ENCODE peak calls at places on chromosomes 5 and 9, in nine cellular contexts. G is small intestine, U is transverse colon, K is left ventricle myocardium inferior, V is K562, S is GM23248, Y is IMR-90, O is esophagus squamous epithelium, Q is ovary. Z is an unnamed sample. For H3K9me3, the result is how much of the 10 kb centered on the place peaks cover.

GRCh38 chr5:7374186-7374585 is 21.8 kb upstream of the ADCY2 start:
- DNase-seq in G (no peak), U (no peak), K (no peak), V (no peak), S (no peak), Y (no peak), O (no peak), Q (no peak), Z (no peak)

GRCh38 chr5:19018822-19019221 is 969.2 kb downstream of the CDH18 start:
- DNase-seq in G (no peak), U (no peak), K (no peak), V (peak), S (no peak), Y (no peak), O (no peak), Q (no peak), Z (no peak)

GRCh38 chr5:96615223-96615622 is 47.0 kb upstream of the CAST start:
- DNase-seq in G (no peak), U (no peak), K (no peak), V (no peak), S (no peak), Y (peak), O (no peak), Q (no peak), Z (no peak)

GRCh38 chr5:168974081-168974480 is 326.9 kb downstream of the SLIT3 start:
- DNase-seq in G (no peak), U (no peak), K (no peak), V (no peak), S (peak), Y (no peak), O (no peak), Q (no peak), Z (no peak)

GRCh38 chr5:94906750-94907149 is 288.3 kb downstream of the SLF1 start:
- DNase-seq in G (no peak), U (no peak), K (no peak), V (no peak), S (peak), Y (no peak), O (no peak), Q (no peak), Z (no peak)

GRCh38 chr5:135075621-135076585 is 41.9 kb upstream of the PITX1 start:
- DNase-seq in G (no peak), U (no peak), K (no peak), V (no peak), S (no peak), Y (peak), O (no peak), Q (no peak), Z (no peak)

GRCh38 chr5:14676320-14676719 is 11.8 kb downstream of the OTULIN start:
- DNase-seq in G (peak), U (no peak), K (no peak), V (peak), S (peak), Y (peak), O (no peak), Q (no peak), Z (no peak)

GRCh38 chr5:89694026-89694540 is 715.5 kb downstream of the CETN3 start:
- DNase-seq in G (no peak), U (no peak), K (no peak), V (no peak), S (no peak), Y (no peak), O (no peak), Q (no peak), Z (no peak)

GRCh38 chr5:150398432-150399157 is 14.1 kb downstream of the CD74 start:
- DNase-seq in G (peak), U (peak), K (no peak), V (peak), S (peak), Y (no peak), O (no peak), Q (no peak), Z (no peak)

GRCh38 chr9:131578778-131579504 is 33.6 kb downstream of the PRRT1B start:
- DNase-seq in G (no peak), U (peak), K (no peak), V (no peak), S (no peak), Y (no peak), O (no peak), Q (no peak), Z (no peak)

GRCh38 chr9:19720374-19720773 is 68.5 kb downstream of the SLC24A2 start:
- DNase-seq in G (peak), U (no peak), K (no peak), V (no peak), S (peak), Y (peak), O (no peak), Q (no peak), Z (no peak)

GRCh38 chr9:136220017-136220729 is 15.2 kb upstream of the LHX3 start:
- DNase-seq in G (peak), U (no peak), K (no peak), V (peak), S (no peak), Y (peak), O (no peak), Q (no peak), Z (no peak)

GRCh38 chr5:612498-613424 is 621 bp downstream of the CEP72 start:
- DNase-seq in G (no peak), U (peak), K (no peak), V (no peak), S (peak), Y (no peak), O (no peak), Q (no peak), Z (no peak)

GRCh38 chr9:118659011-118659410 is 710.2 kb downstream of the BRINP1 start:
- DNase-seq in G (no peak), U (no peak), K (no peak), V (no peak), S (no peak), Y (no peak), O (no peak), Q (no peak), Z (no peak)

GRCh38 chr9:37591775-37592107 is 656 bp downstream of the TOMM5 start:
- DNase-seq in G (peak), U (no peak), K (no peak), V (no peak), S (peak), Y (no peak), O (no peak), Q (no peak), Z (no peak)

GRCh38 chr9:124869466-124869985 is 7.6 kb downstream of the ARPC5L start:
- DNase-seq in G (peak), U (peak), K (no peak), V (peak), S (peak), Y (no peak), O (no peak), Q (no peak), Z (no peak)

GRCh38 chr9:23492126-23493002 is 333.7 kb downstream of the ELAVL2 start:
- DNase-seq in G (no peak), U (no peak), K (no peak), V (no peak), S (peak), Y (peak), O (no peak), Q (no peak), Z (no peak)

GRCh38 chr5:78065073-78065472 is 229.4 kb downstream of the AP3B1 start:
- DNase-seq in G (no peak), U (no peak), K (no peak), V (no peak), S (no peak), Y (no peak), O (no peak), Q (no peak), Z (no peak)

GRCh38 chr9:107929439-107929838 is 439.9 kb upstream of the KLF4 start:
- DNase-seq in G (peak), U (peak), K (peak), V (no peak), S (peak), Y (peak), O (no peak), Q (peak), Z (peak)

GRCh38 chr5:136016945-136017530 is 11.8 kb upstream of the TGFBI start:
- DNase-seq in G (no peak), U (no peak), K (no peak), V (no peak), S (peak), Y (peak), O (no peak), Q (no peak), Z (no peak)

GRCh38 chr5:150241298-150242225 is 48.0 kb downstream of the CAMK2A start:
- DNase-seq in G (no peak), U (no peak), K (no peak), V (no peak), S (no peak), Y (no peak), O (no peak), Q (no peak), Z (no peak)

GRCh38 chr9:120868339-120868675 is 8.7 kb downstream of the PHF19 start:
- DNase-seq in G (no peak), U (no peak), K (no peak), V (no peak), S (peak), Y (peak), O (no peak), Q (no peak), Z (no peak)

GRCh38 chr9:121271368-121272351 is 3.7 kb downstream of the GSN start:
- DNase-seq in G (no peak), U (no peak), K (peak), V (no peak), S (peak), Y (peak), O (no peak), Q (peak), Z (peak)

GRCh38 chr9:85892406-85892805 is 48.5 kb upstream of the NAA35 start:
- DNase-seq in G (no peak), U (no peak), K (no peak), V (no peak), S (no peak), Y (no peak), O (no peak), Q (no peak), Z (no peak)

GRCh38 chr5:111655169-111655924 is 101.6 kb downstream of the NREP start:
- DNase-seq in G (no peak), U (no peak), K (no peak), V (no peak), S (peak), Y (peak), O (no peak), Q (no peak), Z (peak)

GRCh38 chr5:133321833-133322420 is 270.1 kb downstream of the HSPA4 start:
- DNase-seq in G (no peak), U (no peak), K (no peak), V (no peak), S (no peak), Y (no peak), O (no peak), Q (no peak), Z (no peak)

DNA sequence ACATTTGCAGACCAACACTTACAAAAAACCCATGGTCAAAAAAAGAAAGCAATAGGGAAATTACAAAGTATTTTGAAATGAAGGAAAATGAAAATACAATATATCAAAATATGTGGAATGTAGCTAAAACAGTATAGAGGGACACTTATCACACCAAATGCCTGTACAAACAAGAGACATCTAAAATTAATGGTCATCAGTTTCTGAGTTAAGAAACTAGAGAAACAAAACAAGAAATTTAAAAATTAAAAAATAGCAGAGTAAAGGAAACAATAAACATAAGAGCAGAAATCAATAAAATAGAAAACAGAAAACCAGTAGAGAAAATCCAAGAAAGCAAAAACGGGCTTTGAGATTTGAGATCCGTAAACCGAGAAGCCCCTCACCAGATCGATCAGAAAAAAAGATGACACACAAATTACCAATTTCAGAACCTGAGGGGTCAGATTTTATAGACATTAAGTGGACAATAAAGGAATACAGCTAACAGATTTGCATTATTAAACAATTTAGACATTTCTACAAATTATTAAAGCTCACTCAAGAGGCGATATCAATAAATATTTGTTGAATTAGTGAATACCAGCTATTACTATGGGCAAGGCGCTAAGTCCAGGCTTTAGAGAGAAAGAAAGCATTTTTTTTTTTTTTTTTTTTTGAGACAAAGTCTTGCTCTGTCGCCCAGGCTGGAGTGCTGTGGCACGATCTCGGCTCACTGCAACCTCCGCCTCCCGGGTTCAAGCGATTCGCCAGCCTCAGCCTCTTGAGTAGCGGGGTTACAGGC is 1.0 kb upstream of the TENT2 start:
- DNase-seq in G (no peak), U (no peak), K (no peak), V (no peak), S (peak), Y (no peak), O (no peak), Q (no peak), Z (no peak)
- H3K27ac ChIP-seq in G (peak), U (peak), K (peak), V (peak), S (peak), Y (peak), O (peak), Q (peak), Z (peak)

GRCh38 chr9:91359734-91360470 is 1.8 kb downstream of the AUH start:
- DNase-seq in G (peak), U (no peak), K (no peak), V (no peak), S (peak), Y (no peak), O (no peak), Q (no peak), Z (no peak)
- H3K4me3 ChIP-seq in G (peak), U (no peak), K (peak), V (peak), S (peak), Y (peak), O (peak), Q (peak), Z (no peak)

GRCh38 chr5:60992871-60993270 is 47.9 kb downstream of the NDUFAF2 start:
- DNase-seq in G (no peak), U (no peak), K (peak), V (no peak), S (no peak), Y (no peak), O (no peak), Q (no peak), Z (no peak)

GRCh38 chr5:60993875-60994571 is 49.0 kb downstream of the NDUFAF2 start:
- DNase-seq in G (no peak), U (no peak), K (peak), V (no peak), S (no peak), Y (no peak), O (no peak), Q (no peak), Z (no peak)

GRCh38 chr5:60997721-60998120 is 52.7 kb downstream of the NDUFAF2 start:
- DNase-seq in G (no peak), U (no peak), K (no peak), V (no peak), S (no peak), Y (no peak), O (no peak), Q (no peak), Z (no peak)

GRCh38 chr5:60993425-60993824 is 48.4 kb downstream of the NDUFAF2 start:
- DNase-seq in G (no peak), U (no peak), K (no peak), V (no peak), S (no peak), Y (no peak), O (no peak), Q (no peak), Z (no peak)

GRCh38 chr5:60996368-60996767 is 51.4 kb downstream of the NDUFAF2 start:
- DNase-seq in G (no peak), U (no peak), K (no peak), V (no peak), S (no peak), Y (no peak), O (no peak), Q (no peak), Z (no peak)
- H3K9me3 ChIP-seq in G (under half), U (under half), K (under half), V (under half), S (under half), Y (under half), O (under half), Q (under half), Z (under half)

GRCh38 chr9:89529243-89530030 is 31.5 kb upstream of the SEMA4D start:
- DNase-seq in G (peak), U (no peak), K (no peak), V (no peak), S (no peak), Y (no peak), O (no peak), Q (no peak), Z (no peak)
- H3K27ac ChIP-seq in G (no peak), U (no peak), K (no peak), V (no peak), S (no peak), Y (no peak), O (peak), Q (no peak), Z (no peak)

DNA sequence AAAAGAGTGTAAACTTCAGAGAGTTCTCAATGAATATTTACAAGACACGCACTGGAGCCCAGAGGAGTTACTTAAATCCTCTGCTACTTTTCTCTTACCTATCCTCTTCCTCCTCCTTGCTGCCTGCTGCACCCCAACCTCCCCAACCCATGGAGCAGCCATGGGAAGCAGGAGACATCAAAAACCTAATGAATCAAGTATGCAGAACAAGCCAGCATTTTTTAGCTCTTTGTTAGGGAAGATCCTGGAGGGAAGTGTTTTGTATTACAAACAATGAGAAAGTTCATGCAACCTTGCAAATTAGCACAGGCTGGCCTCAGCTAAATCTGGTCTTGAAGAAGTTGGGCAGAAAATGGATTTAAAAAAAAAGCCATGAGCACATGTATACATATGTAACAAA is 498.7 kb downstream of the KIF4B start:
- DNase-seq in G (no peak), U (no peak), K (no peak), V (no peak), S (no peak), Y (no peak), O (no peak), Q (no peak), Z (no peak)
- H3K4me3 ChIP-seq in G (no peak), U (no peak), K (no peak), V (no peak), S (no peak), Y (no peak), O (no peak), Q (no peak), Z (no peak)

GRCh38 chr5:32339198-32339597 is 26.5 kb upstream of the MTMR12 start:
- DNase-seq in G (no peak), U (no peak), K (no peak), V (no peak), S (peak), Y (peak), O (no peak), Q (no peak), Z (no peak)
- H3K9me3 ChIP-seq in G (under half), U (under half), K (under half), V (under half), S (under half), Y (under half), O (under half), Q (under half), Z (under half)

DNA sequence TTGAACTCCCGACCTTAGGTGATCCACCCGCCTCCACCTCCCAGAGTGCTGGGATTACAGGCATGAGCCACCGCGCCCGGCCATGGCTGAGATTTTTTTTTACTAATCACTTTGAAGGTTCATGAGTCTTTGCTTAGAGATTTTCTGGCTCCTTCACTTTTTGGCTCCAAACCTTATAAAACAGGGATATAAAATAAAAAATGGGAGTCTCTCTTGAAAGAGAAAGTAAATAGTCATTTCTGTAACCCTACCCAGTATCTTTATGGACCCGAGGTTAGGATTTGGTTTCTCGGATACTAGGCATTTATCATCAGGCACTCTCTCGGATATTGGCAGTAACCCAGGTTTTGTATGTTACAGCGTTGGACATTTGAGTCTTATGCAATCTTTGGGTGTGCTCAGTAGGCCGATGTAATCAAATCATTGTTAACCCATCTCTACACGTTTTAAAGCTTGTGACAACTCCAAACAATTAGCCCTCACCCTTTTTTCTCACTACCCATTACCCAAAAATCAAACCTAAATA is 25.3 kb downstream of the STXBP1 start:
- DNase-seq in G (peak), U (peak), K (no peak), V (no peak), S (peak), Y (peak), O (no peak), Q (peak), Z (no peak)
- H3K27ac ChIP-seq in G (no peak), U (peak), K (peak), V (no peak), S (peak), Y (peak), O (no peak), Q (peak), Z (peak)

GRCh38 chr5:106677057-106677456 is 993.7 kb downstream of the EFNA5 start:
- DNase-seq in G (no peak), U (no peak), K (no peak), V (no peak), S (no peak), Y (no peak), O (no peak), Q (no peak), Z (no peak)

GRCh38 chr5:106675674-106676073 is 995.1 kb downstream of the EFNA5 start:
- DNase-seq in G (no peak), U (no peak), K (no peak), V (no peak), S (no peak), Y (peak), O (no peak), Q (no peak), Z (no peak)

DNA sequence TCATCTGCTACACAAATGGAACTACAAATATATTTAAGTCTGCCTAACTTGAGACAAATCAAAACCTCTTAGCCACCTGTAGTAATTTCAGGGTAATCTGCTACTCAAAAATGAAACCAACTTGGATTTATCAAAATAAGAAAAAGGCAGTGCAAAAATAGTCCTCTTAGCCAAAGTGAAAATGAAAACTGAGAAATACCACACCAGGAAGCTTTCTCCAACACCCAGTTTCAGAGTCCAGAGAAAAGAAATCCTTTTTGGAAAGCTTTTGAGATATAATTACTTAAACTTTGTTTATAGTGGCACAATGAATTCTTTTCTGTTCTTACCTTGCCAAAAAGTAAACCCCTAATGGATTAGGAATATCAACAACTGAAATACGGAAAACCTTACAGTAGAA is 990.4 kb downstream of the EFNA5 start:
- DNase-seq in G (no peak), U (no peak), K (no peak), V (no peak), S (no peak), Y (no peak), O (no peak), Q (no peak), Z (no peak)
- H3K4me3 ChIP-seq in G (no peak), U (no peak), K (no peak), V (no peak), S (no peak), Y (no peak), O (no peak), Q (no peak), Z (no peak)

Z was measured in tibial nerve.